ENCODE peak calls at places on chromosomes 1 and 21, in nine cellular contexts. One of them, this sample, is unnamed.

GRCh38 chr21:46097826-46098286 is at the start of gene COL6A2:
- DNase-seq in H7: peak
- DNase-seq in iPS DF 6.9: no peak
- DNase-seq in stomach: peak
- DNase-seq in left ventricle myocardium inferior: peak
- DNase-seq in A673: peak
- DNase-seq in spleen: peak
- DNase-seq in small intestine: peak
- DNase-seq in transverse colon: peak
- DNase-seq in this sample: peak

GRCh38 chr21:17775431-17776126 is 43.6 kb downstream of the C21orf91 start:
- DNase-seq in H7: no peak
- DNase-seq in iPS DF 6.9: no peak
- DNase-seq in stomach: no peak
- DNase-seq in left ventricle myocardium inferior: no peak
- DNase-seq in A673: no peak
- DNase-seq in spleen: peak
- DNase-seq in small intestine: no peak
- DNase-seq in transverse colon: peak
- DNase-seq in this sample: no peak

GRCh38 chr1:109928591-109929111 is 18.0 kb downstream of the CSF1 start:
- DNase-seq in H7: peak
- DNase-seq in iPS DF 6.9: no peak
- DNase-seq in stomach: peak
- DNase-seq in left ventricle myocardium inferior: peak
- DNase-seq in A673: no peak
- DNase-seq in spleen: no peak
- DNase-seq in small intestine: no peak
- DNase-seq in transverse colon: peak
- DNase-seq in this sample: peak

GRCh38 chr1:17630048-17630830 is 90.7 kb downstream of the ARHGEF10L start:
- DNase-seq in H7: no peak
- DNase-seq in iPS DF 6.9: no peak
- DNase-seq in stomach: peak
- DNase-seq in left ventricle myocardium inferior: peak
- DNase-seq in A673: no peak
- DNase-seq in spleen: no peak
- DNase-seq in small intestine: no peak
- DNase-seq in transverse colon: peak
- DNase-seq in this sample: peak

GRCh38 chr1:156760092-156760795 is 7.1 kb upstream of the PRCC start:
- DNase-seq in H7: no peak
- DNase-seq in iPS DF 6.9: no peak
- DNase-seq in stomach: no peak
- DNase-seq in left ventricle myocardium inferior: no peak
- DNase-seq in A673: no peak
- DNase-seq in spleen: no peak
- DNase-seq in small intestine: no peak
- DNase-seq in transverse colon: no peak
- DNase-seq in this sample: no peak

GRCh38 chr1:161198206-161198876 is 513 bp downstream of the ADAMTS4 start:
- DNase-seq in H7: peak
- DNase-seq in iPS DF 6.9: no peak
- DNase-seq in stomach: no peak
- DNase-seq in left ventricle myocardium inferior: peak
- DNase-seq in A673: peak
- DNase-seq in spleen: peak
- DNase-seq in small intestine: no peak
- DNase-seq in transverse colon: no peak
- DNase-seq in this sample: no peak

GRCh38 chr1:149995927-149996326 is 14.6 kb downstream of the OTUD7B start:
- DNase-seq in H7: no peak
- DNase-seq in iPS DF 6.9: no peak
- DNase-seq in stomach: no peak
- DNase-seq in left ventricle myocardium inferior: no peak
- DNase-seq in A673: no peak
- DNase-seq in spleen: no peak
- DNase-seq in small intestine: no peak
- DNase-seq in transverse colon: no peak
- DNase-seq in this sample: no peak

GRCh38 chr1:8985915-8986813 is 40.1 kb downstream of the SLC2A7 start:
- DNase-seq in H7: no peak
- DNase-seq in iPS DF 6.9: no peak
- DNase-seq in stomach: peak
- DNase-seq in left ventricle myocardium inferior: peak
- DNase-seq in A673: peak
- DNase-seq in spleen: peak
- DNase-seq in small intestine: peak
- DNase-seq in transverse colon: peak
- DNase-seq in this sample: peak

GRCh38 chr1:241834733-241835377 is 13.1 kb upstream of the EXO1 start:
- DNase-seq in H7: no peak
- DNase-seq in iPS DF 6.9: no peak
- DNase-seq in stomach: no peak
- DNase-seq in left ventricle myocardium inferior: no peak
- DNase-seq in A673: peak
- DNase-seq in spleen: no peak
- DNase-seq in small intestine: no peak
- DNase-seq in transverse colon: no peak
- DNase-seq in this sample: no peak

GRCh38 chr1:225961659-225962439 is 20.8 kb upstream of the LEFTY2 start:
- DNase-seq in H7: no peak
- DNase-seq in iPS DF 6.9: no peak
- DNase-seq in stomach: no peak
- DNase-seq in left ventricle myocardium inferior: no peak
- DNase-seq in A673: no peak
- DNase-seq in spleen: peak
- DNase-seq in small intestine: no peak
- DNase-seq in transverse colon: no peak
- DNase-seq in this sample: no peak

GRCh38 chr1:225958041-225958440 is 17.0 kb upstream of the LEFTY2 start:
- DNase-seq in H7: no peak
- DNase-seq in iPS DF 6.9: no peak
- DNase-seq in stomach: no peak
- DNase-seq in left ventricle myocardium inferior: no peak
- DNase-seq in A673: no peak
- DNase-seq in spleen: no peak
- DNase-seq in small intestine: no peak
- DNase-seq in transverse colon: no peak
- DNase-seq in this sample: no peak

GRCh38 chr1:225963735-225964530 is 22.9 kb upstream of the LEFTY2 start:
- DNase-seq in H7: no peak
- DNase-seq in iPS DF 6.9: no peak
- DNase-seq in stomach: no peak
- DNase-seq in left ventricle myocardium inferior: no peak
- DNase-seq in A673: no peak
- DNase-seq in spleen: peak
- DNase-seq in small intestine: no peak
- DNase-seq in transverse colon: no peak
- DNase-seq in this sample: no peak

GRCh38 chr1:225965231-225965630 is 24.2 kb upstream of the LEFTY2 start:
- DNase-seq in H7: no peak
- DNase-seq in iPS DF 6.9: no peak
- DNase-seq in stomach: no peak
- DNase-seq in left ventricle myocardium inferior: no peak
- DNase-seq in A673: no peak
- DNase-seq in spleen: peak
- DNase-seq in small intestine: peak
- DNase-seq in transverse colon: no peak
- DNase-seq in this sample: no peak

DNA sequence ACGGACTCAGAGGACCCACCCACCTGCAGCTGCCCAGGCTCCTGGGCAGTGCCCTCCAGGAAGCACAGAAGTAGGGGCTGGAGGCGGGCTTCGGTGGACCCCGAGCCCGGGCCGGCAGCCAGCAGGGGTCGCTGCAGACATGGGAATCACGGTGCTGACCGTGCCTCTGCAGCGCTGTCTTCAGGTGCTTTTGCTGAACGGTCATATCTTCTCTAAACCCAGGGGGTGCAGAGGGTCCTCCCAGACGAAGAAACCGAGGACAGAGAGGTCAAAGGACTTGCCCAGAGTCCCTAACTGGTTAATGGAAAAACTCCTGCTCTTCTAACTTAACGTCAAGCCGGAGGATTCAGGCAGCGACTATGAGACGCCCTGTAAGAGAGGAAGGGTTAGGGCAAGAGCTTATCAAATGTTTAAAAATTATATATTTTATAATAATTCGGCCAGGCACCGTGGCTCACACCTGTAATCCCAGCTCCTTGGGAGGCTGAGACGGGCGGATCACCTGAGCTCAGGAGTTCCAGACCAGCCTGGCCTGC is 21.5 kb upstream of the LEFTY2 start:
- DNase-seq in H7: peak
- DNase-seq in iPS DF 6.9: no peak
- DNase-seq in stomach: peak
- DNase-seq in left ventricle myocardium inferior: peak
- DNase-seq in A673: peak
- DNase-seq in spleen: peak
- DNase-seq in small intestine: peak
- DNase-seq in transverse colon: peak
- DNase-seq in this sample: no peak
- H3K4me3 ChIP-seq in H7: no peak
- H3K4me3 ChIP-seq in iPS DF 6.9: no peak
- H3K4me3 ChIP-seq in stomach: no peak
- H3K4me3 ChIP-seq in left ventricle myocardium inferior: no peak
- H3K4me3 ChIP-seq in A673: no peak
- H3K4me3 ChIP-seq in spleen: no peak
- H3K4me3 ChIP-seq in small intestine: no peak
- H3K4me3 ChIP-seq in transverse colon: no peak
- H3K4me3 ChIP-seq in this sample: no peak

GRCh38 chr1:198680174-198680871 is 41.5 kb downstream of the PTPRC start:
- DNase-seq in H7: no peak
- DNase-seq in iPS DF 6.9: no peak
- DNase-seq in stomach: no peak
- DNase-seq in left ventricle myocardium inferior: no peak
- DNase-seq in A673: no peak
- DNase-seq in spleen: peak
- DNase-seq in small intestine: no peak
- DNase-seq in transverse colon: no peak
- DNase-seq in this sample: no peak
- H3K4me3 ChIP-seq in H7: no peak
- H3K4me3 ChIP-seq in iPS DF 6.9: no peak
- H3K4me3 ChIP-seq in stomach: no peak
- H3K4me3 ChIP-seq in left ventricle myocardium inferior: no peak
- H3K4me3 ChIP-seq in A673: no peak
- H3K4me3 ChIP-seq in spleen: no peak
- H3K4me3 ChIP-seq in small intestine: no peak
- H3K4me3 ChIP-seq in transverse colon: no peak
- H3K4me3 ChIP-seq in this sample: no peak

GRCh38 chr21:38807987-38808386 is 2.3 kb downstream of the ETS2 start:
- DNase-seq in H7: no peak
- DNase-seq in iPS DF 6.9: no peak
- DNase-seq in stomach: no peak
- DNase-seq in left ventricle myocardium inferior: no peak
- DNase-seq in A673: no peak
- DNase-seq in spleen: no peak
- DNase-seq in small intestine: no peak
- DNase-seq in transverse colon: peak
- DNase-seq in this sample: no peak
- H3K4me3 ChIP-seq in H7: peak
- H3K4me3 ChIP-seq in iPS DF 6.9: no peak
- H3K4me3 ChIP-seq in stomach: peak
- H3K4me3 ChIP-seq in left ventricle myocardium inferior: peak
- H3K4me3 ChIP-seq in A673: peak
- H3K4me3 ChIP-seq in spleen: peak
- H3K4me3 ChIP-seq in small intestine: peak
- H3K4me3 ChIP-seq in transverse colon: peak
- H3K4me3 ChIP-seq in this sample: peak

DNA sequence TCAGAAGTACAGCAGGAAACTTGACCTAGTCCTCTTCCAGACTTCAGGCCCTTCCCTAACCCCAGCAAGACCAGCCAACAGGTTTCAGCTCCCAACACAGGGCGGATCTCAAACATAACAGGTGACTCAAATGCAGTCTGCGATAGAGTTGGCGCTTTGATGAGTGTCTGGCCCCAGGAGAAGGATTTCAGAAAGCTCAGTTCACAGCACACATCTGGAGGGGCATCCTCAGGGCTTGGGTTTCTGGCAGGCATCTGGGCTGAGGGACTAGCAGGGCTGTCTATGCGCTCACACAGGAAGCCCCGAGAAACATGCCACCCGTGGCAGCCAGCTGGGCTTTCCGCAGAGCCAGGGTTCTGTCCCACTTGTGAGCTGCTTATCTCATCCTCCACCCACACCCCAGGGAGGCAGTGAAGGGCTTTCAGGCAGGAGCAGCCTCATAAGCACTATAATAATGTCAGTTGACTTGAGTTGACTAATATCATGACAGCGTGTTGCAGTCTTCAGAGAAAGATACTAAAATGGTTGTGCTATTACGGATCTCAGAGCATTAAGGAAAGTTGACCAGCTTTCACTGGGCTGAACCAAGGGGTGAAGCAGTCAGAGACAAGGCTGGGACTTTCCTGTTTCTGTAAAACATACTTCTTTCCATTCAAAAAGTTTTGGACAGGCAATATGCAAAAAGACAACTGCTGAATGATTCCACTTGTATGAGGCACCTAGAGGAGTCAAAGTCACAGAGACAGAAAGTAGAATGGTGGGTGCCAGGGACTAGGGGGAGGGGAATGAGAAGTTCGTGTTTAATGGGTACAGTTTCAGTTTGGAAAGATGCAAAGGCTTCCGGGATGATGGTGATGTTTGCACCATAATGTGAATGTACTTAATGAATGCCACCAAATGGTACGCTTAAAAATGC is 233.0 kb upstream of the IRF2BP2 start:
- DNase-seq in H7: no peak
- DNase-seq in iPS DF 6.9: no peak
- DNase-seq in stomach: no peak
- DNase-seq in left ventricle myocardium inferior: peak
- DNase-seq in A673: no peak
- DNase-seq in spleen: peak
- DNase-seq in small intestine: no peak
- DNase-seq in transverse colon: no peak
- DNase-seq in this sample: peak
- H3K4me3 ChIP-seq in H7: no peak
- H3K4me3 ChIP-seq in iPS DF 6.9: no peak
- H3K4me3 ChIP-seq in stomach: no peak
- H3K4me3 ChIP-seq in left ventricle myocardium inferior: no peak
- H3K4me3 ChIP-seq in A673: no peak
- H3K4me3 ChIP-seq in spleen: no peak
- H3K4me3 ChIP-seq in small intestine: no peak
- H3K4me3 ChIP-seq in transverse colon: no peak
- H3K4me3 ChIP-seq in this sample: no peak

DNA sequence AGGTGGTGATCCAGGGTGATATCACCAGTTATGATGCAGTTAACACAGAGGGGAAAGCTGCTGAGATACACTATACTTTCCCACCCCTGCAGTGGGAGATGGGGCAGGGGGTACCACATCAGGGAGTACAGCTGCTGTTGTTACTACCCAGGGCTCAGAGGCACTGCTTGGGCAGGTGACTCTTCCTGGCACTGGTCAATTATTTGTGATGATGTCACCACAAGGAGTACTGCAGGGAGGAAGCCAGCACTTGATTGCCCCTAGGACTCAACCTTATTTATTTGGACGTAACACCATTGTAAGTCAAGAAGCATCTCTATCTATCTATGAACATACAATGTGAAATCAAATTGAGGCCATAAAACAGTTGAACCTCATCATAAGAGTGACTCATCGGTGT is 10.1 kb downstream of the IFNAR1 start:
- DNase-seq in H7: no peak
- DNase-seq in iPS DF 6.9: no peak
- DNase-seq in stomach: no peak
- DNase-seq in left ventricle myocardium inferior: no peak
- DNase-seq in A673: no peak
- DNase-seq in spleen: no peak
- DNase-seq in small intestine: no peak
- DNase-seq in transverse colon: no peak
- DNase-seq in this sample: no peak
- H3K4me3 ChIP-seq in H7: no peak
- H3K4me3 ChIP-seq in iPS DF 6.9: no peak
- H3K4me3 ChIP-seq in stomach: no peak
- H3K4me3 ChIP-seq in left ventricle myocardium inferior: no peak
- H3K4me3 ChIP-seq in A673: no peak
- H3K4me3 ChIP-seq in spleen: no peak
- H3K4me3 ChIP-seq in small intestine: no peak
- H3K4me3 ChIP-seq in transverse colon: no peak
- H3K4me3 ChIP-seq in this sample: no peak

This sample was measured in right atrium auricular region.